ENCODE peak calls at places on chromosomes 6 and 20, in ten cellular contexts. F is mammary epithelial cell, Y is uterus, I is OCI-LY7, O is upper lobe of left lung, Q is body of pancreas, Z is HepG2, H is kidney epithelial cell, D is astrocyte, V is epithelial cell of esophagus. M is an unnamed sample.

GRCh38 chr6:104771258-104771832 is 88.4 kb downstream of the HACE1 start:
- DNase-seq in Z (peak), V (peak), O (no peak), H (no peak), D (peak), F (no peak), I (peak), Q (no peak), Y (no peak), M (no peak)

GRCh38 chr6:138485005-138485545 is 14.2 kb downstream of the NHSL1 start:
- DNase-seq in D (peak), H (no peak), F (no peak), O (no peak), I (no peak), Y (no peak), V (no peak), Z (no peak), Q (no peak), M (no peak)

GRCh38 chr20:44946266-44946852 is 13.8 kb downstream of the TOMM34 start:
- DNase-seq in I (no peak), O (no peak), Y (no peak), H (no peak), D (no peak), Q (no peak), V (no peak), F (no peak), Z (no peak), M (no peak)

GRCh38 chr6:109062216-109062615 is 32.4 kb downstream of the SESN1 start:
- DNase-seq in Z (no peak), I (no peak), Y (no peak), Q (no peak), D (no peak), V (no peak), F (no peak), H (no peak), O (no peak), M (no peak)

GRCh38 chr6:2839195-2839981 is 2.3 kb downstream of the SERPINB1 start:
- DNase-seq in Z (peak), I (no peak), F (peak), D (peak), Y (no peak), H (no peak), Q (peak), O (no peak), V (peak), M (peak)

GRCh38 chr6:35280903-35281302 is 16.7 kb upstream of the DEF6 start:
- DNase-seq in I (no peak), H (no peak), F (no peak), V (no peak), Y (no peak), D (no peak), O (no peak), Z (no peak), Q (peak), M (no peak)

GRCh38 chr20:49397525-49397924 is 84.9 kb downstream of the KCNB1 start:
- DNase-seq in Q (no peak), F (peak), Z (no peak), V (peak), D (no peak), Y (no peak), O (no peak), H (no peak), I (no peak), M (no peak)

GRCh38 chr6:112501705-112502104 is 154.6 kb downstream of the RFPL4B start:
- DNase-seq in D (peak), Z (no peak), I (no peak), Y (no peak), H (no peak), V (no peak), O (no peak), Q (peak), F (no peak), M (no peak)

GRCh38 chr6:39362487-39362865 is 40.0 kb upstream of the KCNK16 start:
- DNase-seq in Q (no peak), H (no peak), O (no peak), D (no peak), V (no peak), Z (no peak), Y (no peak), F (no peak), I (no peak), M (peak)
- TF ChIP-seq CTCF in Q (no peak), H (no peak), O (no peak), D (peak), V (no peak), Z (no peak), Y (no peak), F (no peak), I (no peak), M (no peak)

GRCh38 chr20:47304287-47304686 is 52.2 kb downstream of the ZMYND8 start:
- DNase-seq in I (no peak), F (no peak), O (no peak), H (no peak), Q (no peak), V (no peak), Z (no peak), D (peak), Y (no peak), M (no peak)
- TF ChIP-seq CTCF in I (no peak), F (peak), O (no peak), H (no peak), Q (no peak), V (no peak), Z (no peak), D (no peak), Y (no peak), M (no peak)

DNA sequence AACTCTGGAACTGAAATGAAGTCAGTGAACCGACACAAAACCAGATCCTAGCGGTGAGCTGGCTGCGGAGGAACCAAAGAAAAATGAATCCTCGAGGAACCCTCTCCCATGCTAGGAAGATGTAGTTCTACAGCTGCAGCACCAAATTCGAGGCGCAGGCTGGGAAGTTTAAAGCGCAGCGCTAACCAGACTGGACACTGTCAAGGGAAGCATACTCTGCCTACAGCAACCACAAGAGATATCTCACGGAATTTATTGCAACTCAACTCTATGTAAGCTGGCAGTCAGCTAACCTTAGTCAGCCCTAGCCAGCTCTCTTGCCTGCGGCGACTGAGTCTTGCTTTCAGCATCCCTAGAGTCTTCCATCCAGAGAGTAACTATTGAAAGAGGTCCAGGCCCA is 3.7 kb upstream of the HTR1B start:
- DNase-seq in D (peak), I (no peak), Y (no peak), H (no peak), Q (no peak), F (peak), V (no peak), Z (no peak), O (no peak), M (no peak)
- TF ChIP-seq CTCF in D (no peak), I (no peak), Y (no peak), H (no peak), Q (no peak), F (no peak), V (no peak), Z (no peak), O (no peak), M (no peak)

DNA sequence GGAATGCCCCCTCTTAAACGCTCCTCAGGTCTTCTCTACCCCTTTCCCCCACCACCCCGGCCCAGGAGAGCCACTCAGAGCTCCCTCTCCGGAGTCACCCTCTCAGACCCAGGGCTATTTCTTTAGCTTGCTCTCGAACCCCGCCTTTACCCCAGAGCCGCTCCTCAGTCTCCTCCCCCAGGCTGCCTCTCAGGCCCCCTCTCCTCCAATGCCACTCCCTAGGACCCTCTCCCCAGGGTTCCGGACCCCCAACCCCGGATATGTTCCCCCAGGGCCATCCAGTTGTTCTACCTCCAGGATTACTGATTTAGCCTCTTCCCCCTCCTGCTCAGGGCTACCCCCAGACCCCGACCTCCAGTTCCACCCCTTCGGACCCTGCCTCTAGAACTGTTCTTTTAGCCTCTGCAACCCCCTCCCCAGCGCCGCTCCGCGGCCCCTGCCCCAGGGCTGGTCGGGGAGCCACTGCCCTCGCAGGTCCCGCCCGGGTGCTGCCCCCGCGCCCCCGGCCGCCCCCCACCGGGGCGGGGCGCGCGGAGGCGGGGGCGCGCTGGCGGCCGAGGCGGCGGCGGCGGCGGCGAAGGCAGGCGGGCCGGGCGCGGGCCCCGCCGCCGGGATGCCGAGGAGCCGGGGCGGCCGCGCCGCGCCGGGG is at the start of gene MMP24:
- DNase-seq in Q (no peak), F (no peak), D (no peak), O (no peak), H (no peak), V (no peak), Z (no peak), I (no peak), Y (no peak), M (no peak)
- TF ChIP-seq CTCF in Q (no peak), F (no peak), D (no peak), O (no peak), H (no peak), V (no peak), Z (no peak), I (no peak), Y (no peak), M (no peak)

GRCh38 chr6:132790450-132790849 is 8.0 kb downstream of the SLC18B1 start:
- DNase-seq in V (no peak), Y (no peak), I (no peak), Z (no peak), Q (no peak), H (no peak), F (no peak), D (no peak), O (no peak), M (no peak)

GRCh38 chr6:132797975-132798819 is at the start of gene SLC18B1:
- DNase-seq in F (peak), Y (peak), D (no peak), V (peak), I (peak), H (no peak), Q (peak), Z (peak), O (peak), M (peak)

GRCh38 chr6:132789398-132789780 is 9.0 kb downstream of the SLC18B1 start:
- DNase-seq in H (no peak), V (no peak), Q (no peak), O (no peak), F (no peak), D (no peak), Z (no peak), I (no peak), Y (no peak), M (no peak)

GRCh38 chr6:132788658-132789397 is 9.6 kb downstream of the SLC18B1 start:
- DNase-seq in Z (no peak), H (no peak), I (no peak), V (no peak), Q (no peak), F (no peak), Y (no peak), D (no peak), O (no peak), M (no peak)

GRCh38 chr6:132792510-132792909 is 5.9 kb downstream of the SLC18B1 start:
- DNase-seq in V (no peak), O (no peak), F (no peak), H (no peak), I (no peak), Q (no peak), D (no peak), Z (no peak), Y (no peak), M (no peak)
- TF ChIP-seq CTCF in V (no peak), O (no peak), F (no peak), H (no peak), I (no peak), Q (no peak), D (no peak), Z (no peak), Y (no peak), M (no peak)

GRCh38 chr6:57075092-57075491 is 14.9 kb upstream of the ZNF451 start:
- DNase-seq in F (no peak), V (no peak), Z (no peak), H (no peak), D (no peak), Y (no peak), O (no peak), I (no peak), Q (no peak), M (no peak)
- TF ChIP-seq CTCF in F (peak), V (no peak), Z (no peak), H (no peak), D (no peak), Y (no peak), O (no peak), I (no peak), Q (no peak), M (no peak)

GRCh38 chr6:160692369-160692959 is 9.6 kb upstream of the PLG start:
- DNase-seq in Z (no peak), I (peak), Y (no peak), F (no peak), O (no peak), H (no peak), V (peak), Q (no peak), D (no peak), M (no peak)
- TF ChIP-seq CTCF in Z (peak), I (peak), Y (no peak), F (no peak), O (no peak), H (no peak), V (peak), Q (no peak), D (no peak), M (no peak)

GRCh38 chr6:36825452-36825851 is 13.8 kb downstream of the CPNE5 start:
- DNase-seq in Y (no peak), D (no peak), F (no peak), Q (no peak), H (no peak), I (no peak), O (no peak), Z (no peak), V (no peak), M (no peak)
- TF ChIP-seq CTCF in Y (no peak), D (no peak), F (no peak), Q (no peak), H (no peak), I (no peak), O (no peak), Z (peak), V (no peak), M (no peak)

GRCh38 chr6:119966484-119966883 is 616.9 kb upstream of the MAN1A1 start:
- DNase-seq in V (peak), Z (peak), O (no peak), H (no peak), F (no peak), I (peak), Y (no peak), D (no peak), Q (no peak), M (no peak)
- TF ChIP-seq CTCF in V (no peak), Z (peak), O (no peak), H (no peak), F (peak), I (peak), Y (no peak), D (peak), Q (no peak), M (no peak)

GRCh38 chr6:10404107-10404798 is 10.6 kb downstream of the TFAP2A start:
- DNase-seq in D (peak), H (peak), Q (peak), I (peak), Z (no peak), F (peak), Y (peak), O (peak), V (peak), M (peak)
- TF ChIP-seq CTCF in D (no peak), H (peak), Q (peak), I (peak), Z (no peak), F (peak), Y (no peak), O (no peak), V (peak), M (no peak)

M was measured in Calu3.